ENCODE peak calls at places on chromosomes 7 and 10, in five cellular contexts. One of them, this sample, is unnamed.

GRCh38 chr7:116674508-116675173 is 2.6 kb downstream of the MET start:
- DNase-seq in left lobe of liver: no peak
- DNase-seq in NCI-H1092: no peak
- DNase-seq in RPMI8226: no peak
- DNase-seq in stimulated activated naive CD8-positive, alpha-beta T cell treated with anti-CD3 and anti-CD28 coated beads, Interleukin-15, Interleukin-2, amounts not matched to agents 100 U/mL and 50 U/mL, for 24 hours: no peak
- DNase-seq in this sample: no peak

GRCh38 chr7:70384891-70385290 is 747.1 kb upstream of the GALNT17 start:
- DNase-seq in left lobe of liver: no peak
- DNase-seq in NCI-H1092: no peak
- DNase-seq in RPMI8226: no peak
- DNase-seq in stimulated activated naive CD8-positive, alpha-beta T cell treated with anti-CD3 and anti-CD28 coated beads, Interleukin-15, Interleukin-2, amounts not matched to agents 100 U/mL and 50 U/mL, for 24 hours: no peak
- DNase-seq in this sample: no peak

GRCh38 chr10:90313548-90314325 is 544.1 kb downstream of the HTR7 start:
- DNase-seq in left lobe of liver: no peak
- DNase-seq in NCI-H1092: no peak
- DNase-seq in RPMI8226: no peak
- DNase-seq in stimulated activated naive CD8-positive, alpha-beta T cell treated with anti-CD3 and anti-CD28 coated beads, Interleukin-15, Interleukin-2, amounts not matched to agents 100 U/mL and 50 U/mL, for 24 hours: no peak
- DNase-seq in this sample: no peak

GRCh38 chr7:10257438-10257837 is 716.2 kb upstream of the PHF14 start:
- DNase-seq in left lobe of liver: no peak
- DNase-seq in NCI-H1092: no peak
- DNase-seq in RPMI8226: no peak
- DNase-seq in stimulated activated naive CD8-positive, alpha-beta T cell treated with anti-CD3 and anti-CD28 coated beads, Interleukin-15, Interleukin-2, amounts not matched to agents 100 U/mL and 50 U/mL, for 24 hours: no peak
- DNase-seq in this sample: no peak

GRCh38 chr10:31350891-31351290 is 31.9 kb downstream of the ZEB1 start:
- DNase-seq in left lobe of liver: no peak
- DNase-seq in NCI-H1092: no peak
- DNase-seq in RPMI8226: no peak
- DNase-seq in stimulated activated naive CD8-positive, alpha-beta T cell treated with anti-CD3 and anti-CD28 coated beads, Interleukin-15, Interleukin-2, amounts not matched to agents 100 U/mL and 50 U/mL, for 24 hours: no peak
- DNase-seq in this sample: no peak

GRCh38 chr10:12969951-12970350 is 31.6 kb downstream of the CCDC3 start:
- DNase-seq in left lobe of liver: no peak
- DNase-seq in NCI-H1092: no peak
- DNase-seq in RPMI8226: no peak
- DNase-seq in stimulated activated naive CD8-positive, alpha-beta T cell treated with anti-CD3 and anti-CD28 coated beads, Interleukin-15, Interleukin-2, amounts not matched to agents 100 U/mL and 50 U/mL, for 24 hours: no peak
- DNase-seq in this sample: no peak

GRCh38 chr10:1292611-1293021 is 236.4 kb downstream of the WDR37 start:
- DNase-seq in left lobe of liver: no peak
- DNase-seq in NCI-H1092: no peak
- DNase-seq in RPMI8226: no peak
- DNase-seq in stimulated activated naive CD8-positive, alpha-beta T cell treated with anti-CD3 and anti-CD28 coated beads, Interleukin-15, Interleukin-2, amounts not matched to agents 100 U/mL and 50 U/mL, for 24 hours: no peak
- DNase-seq in this sample: no peak

GRCh38 chr7:121752706-121753105 is 120.3 kb upstream of the PTPRZ1 start:
- DNase-seq in left lobe of liver: no peak
- DNase-seq in NCI-H1092: no peak
- DNase-seq in RPMI8226: no peak
- DNase-seq in stimulated activated naive CD8-positive, alpha-beta T cell treated with anti-CD3 and anti-CD28 coated beads, Interleukin-15, Interleukin-2, amounts not matched to agents 100 U/mL and 50 U/mL, for 24 hours: no peak
- DNase-seq in this sample: peak

GRCh38 chr7:55252386-55252785 is 112.8 kb upstream of the LANCL2 start:
- DNase-seq in left lobe of liver: no peak
- DNase-seq in NCI-H1092: no peak
- DNase-seq in RPMI8226: no peak
- DNase-seq in stimulated activated naive CD8-positive, alpha-beta T cell treated with anti-CD3 and anti-CD28 coated beads, Interleukin-15, Interleukin-2, amounts not matched to agents 100 U/mL and 50 U/mL, for 24 hours: no peak
- DNase-seq in this sample: no peak

GRCh38 chr7:4386190-4386589 is 295.9 kb upstream of the FOXK1 start:
- DNase-seq in left lobe of liver: no peak
- DNase-seq in NCI-H1092: peak
- DNase-seq in RPMI8226: no peak
- DNase-seq in stimulated activated naive CD8-positive, alpha-beta T cell treated with anti-CD3 and anti-CD28 coated beads, Interleukin-15, Interleukin-2, amounts not matched to agents 100 U/mL and 50 U/mL, for 24 hours: no peak
- DNase-seq in this sample: no peak

GRCh38 chr10:33228426-33228825 is 106.0 kb downstream of the NRP1 start:
- DNase-seq in left lobe of liver: no peak
- DNase-seq in NCI-H1092: no peak
- DNase-seq in RPMI8226: no peak
- DNase-seq in stimulated activated naive CD8-positive, alpha-beta T cell treated with anti-CD3 and anti-CD28 coated beads, Interleukin-15, Interleukin-2, amounts not matched to agents 100 U/mL and 50 U/mL, for 24 hours: no peak
- DNase-seq in this sample: no peak

GRCh38 chr7:117825132-117825531 is 48.1 kb downstream of the CTTNBP2 start:
- DNase-seq in left lobe of liver: no peak
- DNase-seq in NCI-H1092: no peak
- DNase-seq in RPMI8226: no peak
- DNase-seq in stimulated activated naive CD8-positive, alpha-beta T cell treated with anti-CD3 and anti-CD28 coated beads, Interleukin-15, Interleukin-2, amounts not matched to agents 100 U/mL and 50 U/mL, for 24 hours: no peak
- DNase-seq in this sample: no peak

GRCh38 chr7:132180481-132180880 is 395.8 kb downstream of the PLXNA4 start:
- DNase-seq in left lobe of liver: no peak
- DNase-seq in NCI-H1092: no peak
- DNase-seq in RPMI8226: no peak
- DNase-seq in stimulated activated naive CD8-positive, alpha-beta T cell treated with anti-CD3 and anti-CD28 coated beads, Interleukin-15, Interleukin-2, amounts not matched to agents 100 U/mL and 50 U/mL, for 24 hours: no peak
- DNase-seq in this sample: no peak

GRCh38 chr10:11325817-11326216 is 285.6 kb downstream of the USP6NL start:
- DNase-seq in left lobe of liver: no peak
- DNase-seq in NCI-H1092: no peak
- DNase-seq in RPMI8226: no peak
- DNase-seq in stimulated activated naive CD8-positive, alpha-beta T cell treated with anti-CD3 and anti-CD28 coated beads, Interleukin-15, Interleukin-2, amounts not matched to agents 100 U/mL and 50 U/mL, for 24 hours: no peak
- DNase-seq in this sample: no peak

GRCh38 chr10:29795856-29796255 is 161.1 kb upstream of the SVIL start:
- DNase-seq in left lobe of liver: no peak
- DNase-seq in NCI-H1092: no peak
- DNase-seq in RPMI8226: no peak
- DNase-seq in stimulated activated naive CD8-positive, alpha-beta T cell treated with anti-CD3 and anti-CD28 coated beads, Interleukin-15, Interleukin-2, amounts not matched to agents 100 U/mL and 50 U/mL, for 24 hours: no peak
- DNase-seq in this sample: no peak

GRCh38 chr10:44913312-44914079 is 2.4 kb downstream of the TMEM72 start:
- DNase-seq in left lobe of liver: no peak
- DNase-seq in NCI-H1092: no peak
- DNase-seq in RPMI8226: peak
- DNase-seq in stimulated activated naive CD8-positive, alpha-beta T cell treated with anti-CD3 and anti-CD28 coated beads, Interleukin-15, Interleukin-2, amounts not matched to agents 100 U/mL and 50 U/mL, for 24 hours: no peak
- DNase-seq in this sample: peak